ENCODE peak calls at places on chromosomes 4 and X, in six cellular contexts. L is upper lobe of right lung; K is iPS-NIHi11; H is EL; O is AG20443; P is activated CD8-positive, alpha-beta memory T cell treated with anti-CD3 and anti-CD28 coated beads, Interleukin-2, amount 50 U/mL, for 48 hours. I is an unnamed sample.

GRCh38 chr4:122548452-122548851 is 72.4 kb downstream of the IL21 start:
- DNase-seq in L (no peak), K (no peak), H (no peak), O (no peak), P (no peak), I (no peak)

GRCh38 chrX:107562482-107562881 is 65.8 kb upstream of the PRPS1 start:
- DNase-seq in L (no peak), K (no peak), H (peak; percentile 89), O (peak; percentile 78), P (no peak), I (no peak)

GRCh38 chr4:124334119-124334518 is 378.4 kb downstream of the ANKRD50 start:
- DNase-seq in L (no peak), K (peak; percentile 45), H (peak; percentile 75), O (peak; percentile 55), P (no peak), I (peak; percentile 60)

GRCh38 chr4:155529197-155529596 is 137.5 kb upstream of the GUCY1A1 start:
- DNase-seq in L (no peak), K (peak; percentile 23), H (peak; percentile 24), O (peak; percentile 16), P (no peak), I (no peak)

GRCh38 chr4:64079316-64079715 is 329.9 kb downstream of the TECRL start:
- DNase-seq in L (no peak), K (no peak), H (no peak), O (no peak), P (no peak), I (no peak)

GRCh38 chrX:114390251-114390796 is 193.6 kb upstream of the HTR2C start:
- DNase-seq in L (no peak), K (no peak), H (no peak), O (no peak), P (no peak), I (no peak)

GRCh38 chrX:103215768-103216085 is 819 bp downstream of the BEX4 start:
- DNase-seq in L (no peak), K (no peak), H (no peak), O (no peak), P (peak; percentile 58), I (no peak)

GRCh38 chrX:12349201-12349600 is 210.9 kb downstream of the FRMPD4 start:
- DNase-seq in L (no peak), K (peak; percentile 5), H (no peak), O (no peak), P (no peak), I (no peak)

I was measured in HCT116.